ENCODE peak calls at places on chromosomes 7 and 10, in seven cellular contexts. V is mucosa of gallbladder; N is GM12891; Q is hypothalamus; A is stimulated activated CD4-positive, alpha-beta T cell treated with anti-CD3 and anti-CD28 coated beads, Interleukin-15, amount 100 ng/mL, for 1 hour; I is activated T-cell treated with anti-CD3 and anti-CD28 coated beads, Interleukin-2, amount 50 U/mL, for 48 hours; R is CD4-positive, alpha-beta T cell. H is an unnamed sample.

GRCh38 chr7:148975896-148976295 is 52.4 kb downstream of the PDIA4 start:
- DNase-seq in N (no peak), A (no peak), I (no peak), Q (no peak), R (no peak), V (no peak), H (no peak)

GRCh38 chr10:107215681-107216080 is 51.2 kb upstream of the SORCS1 start:
- DNase-seq in Q (no peak), V (no peak), A (no peak), N (no peak), R (no peak), I (no peak), H (no peak)

GRCh38 chr7:78510580-78511188 is 712.1 kb downstream of the PHTF2 start:
- DNase-seq in I (peak; percentile 22), R (no peak), A (no peak), V (peak; percentile 25), Q (no peak), N (peak; percentile 5), H (no peak)

GRCh38 chr7:2237109-2237602 is 4.4 kb upstream of the MAD1L1 start:
- DNase-seq in A (no peak), R (no peak), N (peak; percentile 77), V (peak; percentile 49), I (no peak), Q (peak; percentile 21), H (peak; percentile 98)

GRCh38 chr10:97542169-97543024 is 30.2 kb upstream of the ANKRD2 start:
- DNase-seq in R (no peak), N (no peak), V (peak; percentile 53), Q (peak; percentile 43), A (no peak), I (peak; percentile 70), H (no peak)

GRCh38 chr7:113085781-113086390 is 741 bp downstream of the GPR85 start:
- DNase-seq in V (no peak), I (no peak), Q (no peak), R (no peak), N (no peak), A (no peak), H (no peak)

GRCh38 chr10:30080161-30080560 is 20.8 kb upstream of the JCAD start:
- DNase-seq in R (no peak), A (no peak), V (no peak), N (no peak), Q (no peak), I (no peak), H (no peak)

GRCh38 chr7:10821156-10821555 is 152.5 kb upstream of the PHF14 start:
- DNase-seq in I (no peak), V (no peak), A (no peak), N (no peak), Q (no peak), R (no peak), H (no peak)

GRCh38 chr10:110944997-110945396 is 25.6 kb downstream of the SHOC2 start:
- DNase-seq in A (no peak), I (no peak), Q (no peak), V (no peak), R (no peak), N (no peak), H (no peak)